ENCODE peak calls at places on chromosomes 6 and 20, in seven cellular contexts. Z is AG04449, V is transverse colon, Y is ovary, S is neural progenitor cell, L is cardiac muscle cell, E is tibial nerve. N is an unnamed sample.

GRCh38 chr6:83038246-83038645 is 27.4 kb downstream of the UBE3D start:
- DNase-seq in Z (no peak), V (no peak), Y (no peak), S (no peak), L (no peak), E (no peak), N (no peak)

GRCh38 chr20:16299892-16300291 is 273.4 kb downstream of the KIF16B start:
- DNase-seq in Z (no peak), V (no peak), Y (no peak), S (no peak), L (no peak), E (no peak), N (no peak)

GRCh38 chr20:21225215-21225947 is 77.8 kb upstream of the XRN2 start:
- DNase-seq in Z (no peak), V (no peak), Y (no peak), S (no peak), L (no peak), E (no peak), N (no peak)

GRCh38 chr6:156111913-156112312 is 656.3 kb upstream of the NOX3 start:
- DNase-seq in Z (no peak), V (no peak), Y (no peak), S (no peak), L (no peak), E (no peak), N (no peak)

GRCh38 chr6:13470240-13471140 is 16.9 kb downstream of the GFOD1 start:
- DNase-seq in Z (no peak), V (no peak), Y (no peak), S (no peak), L (no peak), E (no peak), N (no peak)

GRCh38 chr6:158073776-158074175 is 92.1 kb downstream of the SYNJ2 start:
- DNase-seq in Z (no peak), V (no peak), Y (peak), S (no peak), L (no peak), E (no peak), N (no peak)

GRCh38 chr20:5996765-5997164 is 46.3 kb downstream of the MCM8 start:
- DNase-seq in Z (no peak), V (peak), Y (no peak), S (peak), L (no peak), E (no peak), N (no peak)

GRCh38 chr20:2840967-2841531 is 504 bp downstream of the VPS16 start:
- DNase-seq in Z (no peak), V (peak), Y (peak), S (peak), L (peak), E (peak), N (no peak)

GRCh38 chr6:163231356-163232014 is 183.0 kb upstream of the QKI start:
- DNase-seq in Z (no peak), V (no peak), Y (no peak), S (no peak), L (no peak), E (no peak), N (no peak)

GRCh38 chr6:101711518-101711917 is 318.0 kb downstream of the GRIK2 start:
- DNase-seq in Z (no peak), V (no peak), Y (no peak), S (no peak), L (no peak), E (no peak), N (no peak)

GRCh38 chr6:11258260-11259237 is 26.1 kb upstream of the NEDD9 start:
- DNase-seq in Z (no peak), V (peak), Y (no peak), S (no peak), L (no peak), E (no peak), N (no peak)

GRCh38 chr6:63537126-63537958 is 34.9 kb upstream of the LOC128125822 start:
- DNase-seq in Z (no peak), V (no peak), Y (no peak), S (no peak), L (no peak), E (no peak), N (no peak)

GRCh38 chr20:48012401-48012974 is 227.2 kb upstream of the SULF2 start:
- DNase-seq in Z (peak), V (no peak), Y (peak), S (no peak), L (no peak), E (no peak), N (no peak)

GRCh38 chr6:126824226-126824625 is 294.2 kb upstream of the RSPO3 start:
- DNase-seq in Z (no peak), V (no peak), Y (no peak), S (peak), L (no peak), E (no peak), N (no peak)

GRCh38 chr6:139126255-139126654 is 8.6 kb upstream of the HECA start:
- DNase-seq in Z (peak), V (no peak), Y (no peak), S (no peak), L (no peak), E (peak), N (no peak)

GRCh38 chr6:104589940-104590339 is 269.8 kb downstream of the HACE1 start:
- DNase-seq in Z (no peak), V (no peak), Y (no peak), S (no peak), L (no peak), E (no peak), N (no peak)

GRCh38 chr6:34514593-34515472 is 41.3 kb downstream of the SPDEF start:
- DNase-seq in Z (no peak), V (no peak), Y (peak), S (peak), L (peak), E (peak), N (peak)

GRCh38 chr6:40930045-40930444 is 109.0 kb downstream of the UNC5CL start:
- DNase-seq in Z (no peak), V (no peak), Y (no peak), S (no peak), L (no peak), E (no peak), N (no peak)

GRCh38 chr6:53066059-53066406 is 829 bp downstream of the FBXO9 start:
- DNase-seq in Z (no peak), V (peak), Y (peak), S (no peak), L (no peak), E (no peak), N (no peak)

GRCh38 chr6:104887350-104887749 is 27.6 kb upstream of the HACE1 start:
- DNase-seq in Z (no peak), V (no peak), Y (no peak), S (peak), L (peak), E (no peak), N (no peak)

GRCh38 chr6:6008648-6009421 is 2.1 kb upstream of the NRN1 start:
- DNase-seq in Z (no peak), V (peak), Y (peak), S (peak), L (peak), E (peak), N (no peak)

GRCh38 chr6:6006428-6007310 is at the start of gene NRN1:
- DNase-seq in Z (no peak), V (no peak), Y (no peak), S (peak), L (no peak), E (no peak), N (no peak)

GRCh38 chr6:6005467-6006427 is 978 bp downstream of the NRN1 start:
- DNase-seq in Z (no peak), V (no peak), Y (no peak), S (peak), L (no peak), E (no peak), N (no peak)

GRCh38 chr6:6008114-6008647 is 1.5 kb upstream of the NRN1 start:
- DNase-seq in Z (no peak), V (no peak), Y (no peak), S (no peak), L (no peak), E (no peak), N (no peak)

GRCh38 chr6:6007311-6008113 is 787 bp upstream of the NRN1 start:
- DNase-seq in Z (no peak), V (no peak), Y (no peak), S (peak), L (peak), E (no peak), N (no peak)
- TF ChIP-seq CTCF in Z (no peak), V (peak), Y (no peak), S (peak), L (no peak), E (no peak), N (peak)

DNA sequence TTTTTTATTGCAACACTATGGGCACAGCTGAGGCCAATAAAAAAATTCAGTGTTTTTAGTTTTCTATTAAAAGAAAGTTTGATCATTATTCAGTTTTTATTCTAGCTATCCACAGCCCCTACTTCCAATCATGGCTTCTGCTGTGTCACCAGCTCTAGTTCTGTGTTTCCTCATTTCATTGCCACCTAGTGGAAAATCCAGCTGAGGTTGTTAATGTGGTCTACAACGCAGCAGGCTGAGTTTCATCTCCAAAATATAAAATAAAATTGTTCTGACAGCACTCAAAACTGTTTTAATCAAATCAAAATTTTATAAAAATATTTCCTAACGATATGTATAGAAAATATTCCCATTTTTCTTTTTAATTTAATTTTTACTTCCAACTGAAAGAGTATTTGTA is 13.6 kb downstream of the COL9A1 start:
- DNase-seq in Z (no peak), V (no peak), Y (no peak), S (peak), L (no peak), E (no peak), N (no peak)
- TF ChIP-seq CTCF in Z (no peak), V (peak), Y (no peak), S (peak), L (no peak), E (no peak), N (peak)

DNA sequence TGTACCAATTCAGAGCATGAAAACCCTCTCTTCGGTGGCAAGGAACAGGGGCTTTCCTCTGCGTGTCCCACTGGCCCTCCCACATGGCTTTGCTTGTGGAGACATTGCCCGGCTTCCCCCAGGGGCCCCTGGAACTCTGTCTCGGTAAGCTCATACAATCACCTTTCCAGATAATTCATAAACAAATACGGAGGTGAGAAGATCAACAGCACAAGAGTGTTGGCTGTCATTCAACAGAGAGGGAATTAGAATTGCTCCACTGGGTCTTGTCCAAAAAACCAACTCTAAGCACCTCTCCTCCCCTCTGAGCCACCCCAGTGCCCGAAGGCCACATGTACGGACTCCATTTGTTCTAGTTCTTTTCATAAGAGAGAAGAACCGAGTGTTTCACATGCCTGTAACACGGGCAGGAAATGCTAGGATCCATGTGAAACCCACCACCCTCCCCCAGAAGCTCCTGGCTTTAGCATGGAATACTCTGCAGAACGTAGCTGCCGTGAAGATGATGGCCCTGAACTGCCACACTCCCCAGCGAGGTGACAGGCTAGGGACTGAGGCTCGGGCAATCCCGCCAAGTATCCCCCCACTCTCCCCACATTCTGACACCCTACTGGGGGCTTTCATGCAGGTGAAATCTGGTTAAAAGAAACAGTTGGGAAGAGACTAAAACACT is 24.6 kb upstream of the FOXC1 start:
- DNase-seq in Z (no peak), V (no peak), Y (no peak), S (no peak), L (no peak), E (no peak), N (no peak)
- TF ChIP-seq CTCF in Z (no peak), V (no peak), Y (no peak), S (no peak), L (no peak), E (no peak), N (no peak)

GRCh38 chr6:4021133-4021861 is 57.6 kb downstream of the FAM217A start:
- DNase-seq in Z (peak), V (peak), Y (peak), S (peak), L (peak), E (peak), N (peak)
- TF ChIP-seq CTCF in Z (peak), V (peak), Y (peak), S (peak), L (peak), E (peak), N (peak)

DNA sequence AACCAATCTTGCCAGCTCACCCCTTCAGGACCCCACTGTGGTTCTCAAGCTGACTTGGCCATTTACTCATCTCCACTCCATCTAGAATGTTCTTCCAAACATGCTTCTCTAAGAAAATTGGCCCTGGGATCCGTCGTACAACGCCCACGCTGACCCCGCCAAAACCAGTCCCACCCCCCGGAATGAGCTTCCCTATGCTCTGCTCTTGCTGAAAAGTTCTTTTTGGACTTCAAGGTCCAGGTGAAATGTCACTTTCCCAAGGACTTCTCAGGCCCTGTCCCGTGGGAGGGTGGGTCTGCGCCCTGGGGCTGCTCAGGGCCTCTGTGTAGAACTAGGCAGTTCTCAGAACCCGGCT is 9.9 kb downstream of the NOL4L start:
- DNase-seq in Z (no peak), V (no peak), Y (no peak), S (no peak), L (no peak), E (no peak), N (no peak)
- TF ChIP-seq CTCF in Z (no peak), V (no peak), Y (no peak), S (no peak), L (no peak), E (no peak), N (no peak)

GRCh38 chr6:4313044-4313686 is 177.8 kb upstream of the ECI2 start:
- DNase-seq in Z (peak), V (peak), Y (no peak), S (peak), L (peak), E (no peak), N (no peak)
- TF ChIP-seq CTCF in Z (peak), V (peak), Y (no peak), S (peak), L (peak), E (peak), N (peak)

GRCh38 chr20:4569092-4569491 is 152.6 kb upstream of the PRND start:
- DNase-seq in Z (no peak), V (no peak), Y (no peak), S (no peak), L (no peak), E (no peak), N (no peak)
- TF ChIP-seq CTCF in Z (no peak), V (no peak), Y (no peak), S (peak), L (no peak), E (no peak), N (peak)

GRCh38 chr20:62578294-62578897 is 63.9 kb upstream of the SLCO4A1 start:
- DNase-seq in Z (no peak), V (no peak), Y (no peak), S (no peak), L (no peak), E (no peak), N (no peak)
- TF ChIP-seq CTCF in Z (no peak), V (no peak), Y (no peak), S (no peak), L (no peak), E (no peak), N (no peak)

GRCh38 chr6:95091823-95092436 is 485.4 kb upstream of the MANEA start:
- DNase-seq in Z (no peak), V (no peak), Y (no peak), S (peak), L (peak), E (no peak), N (no peak)
- TF ChIP-seq CTCF in Z (no peak), V (peak), Y (no peak), S (peak), L (peak), E (peak), N (peak)

N was measured in chondrocyte.